ENCODE peak calls at places on chromosome 21, in six cellular contexts. B is activated T-cell treated with anti-CD3 and anti-CD28 coated beads for 48 hours; N is T-helper 1 cell; U is activated CD4-positive, alpha-beta T cell treated with anti-CD3 and anti-CD28 coated beads, Interleukin-2, amount 50 U/mL, for 1 hour; G is lower lobe of right lung; P is occipital lobe. W is an unnamed sample.

GRCh38 chr21:17779486-17779885 is 39.7 kb downstream of the C21orf91 start:
- DNase-seq in N (no peak), P (no peak), B (no peak), G (no peak), U (no peak), W (no peak)

GRCh38 chr21:21200103-21200938 is 202.1 kb downstream of the NCAM2 start:
- DNase-seq in P (no peak), N (no peak), U (no peak), G (no peak), B (no peak), W (no peak)

GRCh38 chr21:37642493-37642892 is 273.8 kb downstream of the KCNJ6 start:
- DNase-seq in P (no peak), U (no peak), G (no peak), N (no peak), B (peak), W (no peak)

GRCh38 chr21:45401916-45402900 is 2.8 kb upstream of the COL18A1 start:
- DNase-seq in P (no peak), G (peak), U (no peak), N (peak), B (no peak), W (no peak)

GRCh38 chr21:28090546-28090945 is 902.1 kb downstream of the LTN1 start:
- DNase-seq in N (no peak), U (no peak), G (no peak), P (no peak), B (no peak), W (no peak)

GRCh38 chr21:44547656-44548331 is 3.5 kb downstream of the KRTAP10-2 start:
- DNase-seq in G (no peak), P (no peak), U (peak), B (no peak), N (no peak), W (no peak)

GRCh38 chr21:42733037-42733632 is 79.7 kb downstream of the PDE9A start:
- DNase-seq in N (no peak), P (no peak), U (no peak), G (no peak), B (no peak), W (no peak)

GRCh38 chr21:36211660-36212512 is 55.3 kb downstream of the DOP1B start:
- DNase-seq in N (no peak), B (no peak), P (no peak), U (no peak), G (no peak), W (no peak)

GRCh38 chr21:27643326-27643725 is 676.4 kb upstream of the ADAMTS5 start:
- DNase-seq in B (no peak), G (no peak), U (no peak), N (no peak), P (no peak), W (no peak)

GRCh38 chr21:39010629-39011404 is 172.4 kb downstream of the PSMG1 start:
- DNase-seq in N (no peak), B (no peak), P (no peak), G (no peak), U (no peak), W (no peak)

GRCh38 chr21:45341779-45342178 is 54.1 kb upstream of the POFUT2 start:
- DNase-seq in B (no peak), P (no peak), N (no peak), U (no peak), G (no peak), W (no peak)

GRCh38 chr21:45531393-45532215 is 10.6 kb downstream of the SLC19A1 start:
- DNase-seq in U (no peak), N (peak), B (no peak), G (peak), P (no peak), W (peak)

GRCh38 chr21:41861987-41862386 is 17.2 kb downstream of the PRDM15 start:
- DNase-seq in N (no peak), P (no peak), G (no peak), U (no peak), B (no peak), W (peak)

GRCh38 chr21:39020751-39021474 is 162.3 kb downstream of the PSMG1 start:
- DNase-seq in N (no peak), G (peak), U (no peak), P (no peak), B (no peak), W (no peak)

W was measured in posterior cingulate gyrus.